ENCODE peak calls at places on chromosomes 2 and 18, in nine cellular contexts. One of them, this sample, is unnamed.

GRCh38 chr2:7905756-7906155 is 776.1 kb upstream of the ID2 start:
- DNase-seq in C1 segment of cervical spinal cord: no peak
- DNase-seq in Calu3: no peak
- DNase-seq in effector CD4-positive, alpha-beta T cell: no peak
- DNase-seq in activated CD4-positive, alpha-beta T cell treated with anti-CD3 and anti-CD28 coated beads, Interleukin-2, amount 10 ng/mL, durations not matched to agents 7 days and 5 days: no peak
- DNase-seq in hippocampal formation: no peak
- DNase-seq in fibroblast of pulmonary artery: no peak
- DNase-seq in DMS153: peak
- DNase-seq in AML-193: no peak
- DNase-seq in this sample: peak

GRCh38 chr2:157257312-157258252 is at the start of gene GALNT5:
- DNase-seq in AML-193: no peak
- DNase-seq in Calu3: peak
- DNase-seq in fibroblast of pulmonary artery: peak
- DNase-seq in C1 segment of cervical spinal cord: no peak
- DNase-seq in hippocampal formation: no peak
- DNase-seq in DMS153: no peak
- DNase-seq in activated CD4-positive, alpha-beta T cell treated with anti-CD3 and anti-CD28 coated beads, Interleukin-2, amount 10 ng/mL, durations not matched to agents 7 days and 5 days: no peak
- DNase-seq in effector CD4-positive, alpha-beta T cell: no peak
- DNase-seq in this sample: no peak

GRCh38 chr18:57970356-57971095 is 73.5 kb upstream of the NEDD4L start:
- DNase-seq in Calu3: peak
- DNase-seq in AML-193: no peak
- DNase-seq in effector CD4-positive, alpha-beta T cell: no peak
- DNase-seq in fibroblast of pulmonary artery: no peak
- DNase-seq in C1 segment of cervical spinal cord: no peak
- DNase-seq in activated CD4-positive, alpha-beta T cell treated with anti-CD3 and anti-CD28 coated beads, Interleukin-2, amount 10 ng/mL, durations not matched to agents 7 days and 5 days: no peak
- DNase-seq in hippocampal formation: no peak
- DNase-seq in DMS153: no peak
- DNase-seq in this sample: no peak

GRCh38 chr18:49020129-49020528 is 69.4 kb upstream of the SMAD7 start:
- DNase-seq in activated CD4-positive, alpha-beta T cell treated with anti-CD3 and anti-CD28 coated beads, Interleukin-2, amount 10 ng/mL, durations not matched to agents 7 days and 5 days: no peak
- DNase-seq in C1 segment of cervical spinal cord: no peak
- DNase-seq in hippocampal formation: no peak
- DNase-seq in effector CD4-positive, alpha-beta T cell: no peak
- DNase-seq in Calu3: no peak
- DNase-seq in fibroblast of pulmonary artery: no peak
- DNase-seq in DMS153: no peak
- DNase-seq in AML-193: no peak
- DNase-seq in this sample: no peak

GRCh38 chr2:169598982-169599381 is 14.8 kb downstream of the PPIG start:
- DNase-seq in Calu3: no peak
- DNase-seq in DMS153: no peak
- DNase-seq in AML-193: no peak
- DNase-seq in fibroblast of pulmonary artery: no peak
- DNase-seq in activated CD4-positive, alpha-beta T cell treated with anti-CD3 and anti-CD28 coated beads, Interleukin-2, amount 10 ng/mL, durations not matched to agents 7 days and 5 days: no peak
- DNase-seq in C1 segment of cervical spinal cord: no peak
- DNase-seq in effector CD4-positive, alpha-beta T cell: no peak
- DNase-seq in hippocampal formation: no peak
- DNase-seq in this sample: no peak

GRCh38 chr2:16268301-16269000 is 328.1 kb downstream of the MYCN start:
- DNase-seq in C1 segment of cervical spinal cord: no peak
- DNase-seq in AML-193: no peak
- DNase-seq in effector CD4-positive, alpha-beta T cell: no peak
- DNase-seq in hippocampal formation: no peak
- DNase-seq in activated CD4-positive, alpha-beta T cell treated with anti-CD3 and anti-CD28 coated beads, Interleukin-2, amount 10 ng/mL, durations not matched to agents 7 days and 5 days: no peak
- DNase-seq in Calu3: no peak
- DNase-seq in DMS153: no peak
- DNase-seq in fibroblast of pulmonary artery: no peak
- DNase-seq in this sample: no peak

GRCh38 chr2:127525692-127526141 is 572 bp downstream of the IWS1 start:
- DNase-seq in DMS153: no peak
- DNase-seq in effector CD4-positive, alpha-beta T cell: no peak
- DNase-seq in fibroblast of pulmonary artery: peak
- DNase-seq in hippocampal formation: no peak
- DNase-seq in activated CD4-positive, alpha-beta T cell treated with anti-CD3 and anti-CD28 coated beads, Interleukin-2, amount 10 ng/mL, durations not matched to agents 7 days and 5 days: peak
- DNase-seq in AML-193: peak
- DNase-seq in C1 segment of cervical spinal cord: no peak
- DNase-seq in Calu3: no peak
- DNase-seq in this sample: no peak

GRCh38 chr2:19851116-19851515 is 50.7 kb downstream of the TTC32 start:
- DNase-seq in C1 segment of cervical spinal cord: no peak
- DNase-seq in activated CD4-positive, alpha-beta T cell treated with anti-CD3 and anti-CD28 coated beads, Interleukin-2, amount 10 ng/mL, durations not matched to agents 7 days and 5 days: no peak
- DNase-seq in AML-193: no peak
- DNase-seq in Calu3: peak
- DNase-seq in hippocampal formation: no peak
- DNase-seq in effector CD4-positive, alpha-beta T cell: no peak
- DNase-seq in fibroblast of pulmonary artery: no peak
- DNase-seq in DMS153: no peak
- DNase-seq in this sample: no peak

GRCh38 chr2:36173760-36174362 is 181.7 kb upstream of the CRIM1 start:
- DNase-seq in effector CD4-positive, alpha-beta T cell: no peak
- DNase-seq in DMS153: no peak
- DNase-seq in C1 segment of cervical spinal cord: no peak
- DNase-seq in AML-193: no peak
- DNase-seq in Calu3: no peak
- DNase-seq in fibroblast of pulmonary artery: no peak
- DNase-seq in hippocampal formation: no peak
- DNase-seq in activated CD4-positive, alpha-beta T cell treated with anti-CD3 and anti-CD28 coated beads, Interleukin-2, amount 10 ng/mL, durations not matched to agents 7 days and 5 days: no peak
- DNase-seq in this sample: no peak

GRCh38 chr2:26562811-26563645 is 78.1 kb downstream of the CIB4 start:
- DNase-seq in Calu3: peak
- DNase-seq in effector CD4-positive, alpha-beta T cell: no peak
- DNase-seq in hippocampal formation: no peak
- DNase-seq in activated CD4-positive, alpha-beta T cell treated with anti-CD3 and anti-CD28 coated beads, Interleukin-2, amount 10 ng/mL, durations not matched to agents 7 days and 5 days: no peak
- DNase-seq in fibroblast of pulmonary artery: peak
- DNase-seq in DMS153: peak
- DNase-seq in AML-193: no peak
- DNase-seq in C1 segment of cervical spinal cord: no peak
- DNase-seq in this sample: peak

GRCh38 chr2:200155652-200156051 is 150.8 kb upstream of the SPATS2L start:
- DNase-seq in activated CD4-positive, alpha-beta T cell treated with anti-CD3 and anti-CD28 coated beads, Interleukin-2, amount 10 ng/mL, durations not matched to agents 7 days and 5 days: no peak
- DNase-seq in DMS153: no peak
- DNase-seq in C1 segment of cervical spinal cord: no peak
- DNase-seq in effector CD4-positive, alpha-beta T cell: no peak
- DNase-seq in hippocampal formation: no peak
- DNase-seq in Calu3: no peak
- DNase-seq in fibroblast of pulmonary artery: no peak
- DNase-seq in AML-193: no peak
- DNase-seq in this sample: no peak

GRCh38 chr18:69898241-69898861 is 49.3 kb downstream of the CD226 start:
- DNase-seq in fibroblast of pulmonary artery: no peak
- DNase-seq in activated CD4-positive, alpha-beta T cell treated with anti-CD3 and anti-CD28 coated beads, Interleukin-2, amount 10 ng/mL, durations not matched to agents 7 days and 5 days: peak
- DNase-seq in DMS153: no peak
- DNase-seq in hippocampal formation: no peak
- DNase-seq in effector CD4-positive, alpha-beta T cell: peak
- DNase-seq in C1 segment of cervical spinal cord: no peak
- DNase-seq in Calu3: no peak
- DNase-seq in AML-193: peak
- DNase-seq in this sample: no peak

GRCh38 chr2:150339951-150340350 is 147.5 kb downstream of the RND3 start:
- DNase-seq in activated CD4-positive, alpha-beta T cell treated with anti-CD3 and anti-CD28 coated beads, Interleukin-2, amount 10 ng/mL, durations not matched to agents 7 days and 5 days: no peak
- DNase-seq in AML-193: no peak
- DNase-seq in DMS153: no peak
- DNase-seq in effector CD4-positive, alpha-beta T cell: no peak
- DNase-seq in Calu3: no peak
- DNase-seq in fibroblast of pulmonary artery: no peak
- DNase-seq in hippocampal formation: peak
- DNase-seq in C1 segment of cervical spinal cord: no peak
- DNase-seq in this sample: no peak

GRCh38 chr2:164917296-164917903 is 37.9 kb downstream of the SLC38A11 start:
- DNase-seq in hippocampal formation: peak
- DNase-seq in effector CD4-positive, alpha-beta T cell: no peak
- DNase-seq in AML-193: no peak
- DNase-seq in Calu3: peak
- DNase-seq in C1 segment of cervical spinal cord: no peak
- DNase-seq in DMS153: peak
- DNase-seq in activated CD4-positive, alpha-beta T cell treated with anti-CD3 and anti-CD28 coated beads, Interleukin-2, amount 10 ng/mL, durations not matched to agents 7 days and 5 days: no peak
- DNase-seq in fibroblast of pulmonary artery: peak
- DNase-seq in this sample: peak

GRCh38 chr2:127504552-127505460 is 21.5 kb downstream of the IWS1 start:
- DNase-seq in AML-193: no peak
- DNase-seq in DMS153: no peak
- DNase-seq in Calu3: no peak
- DNase-seq in activated CD4-positive, alpha-beta T cell treated with anti-CD3 and anti-CD28 coated beads, Interleukin-2, amount 10 ng/mL, durations not matched to agents 7 days and 5 days: no peak
- DNase-seq in effector CD4-positive, alpha-beta T cell: no peak
- DNase-seq in fibroblast of pulmonary artery: no peak
- DNase-seq in hippocampal formation: no peak
- DNase-seq in C1 segment of cervical spinal cord: no peak
- DNase-seq in this sample: no peak

GRCh38 chr2:11543337-11544216 is 9.7 kb downstream of the GREB1 start:
- DNase-seq in DMS153: no peak
- DNase-seq in effector CD4-positive, alpha-beta T cell: no peak
- DNase-seq in hippocampal formation: no peak
- DNase-seq in fibroblast of pulmonary artery: no peak
- DNase-seq in Calu3: no peak
- DNase-seq in activated CD4-positive, alpha-beta T cell treated with anti-CD3 and anti-CD28 coated beads, Interleukin-2, amount 10 ng/mL, durations not matched to agents 7 days and 5 days: no peak
- DNase-seq in C1 segment of cervical spinal cord: no peak
- DNase-seq in AML-193: no peak
- DNase-seq in this sample: no peak

GRCh38 chr2:28652217-28652616 is 99.4 kb upstream of the PPP1CB start:
- DNase-seq in C1 segment of cervical spinal cord: no peak
- DNase-seq in DMS153: no peak
- DNase-seq in Calu3: no peak
- DNase-seq in fibroblast of pulmonary artery: no peak
- DNase-seq in AML-193: no peak
- DNase-seq in hippocampal formation: no peak
- DNase-seq in effector CD4-positive, alpha-beta T cell: no peak
- DNase-seq in activated CD4-positive, alpha-beta T cell treated with anti-CD3 and anti-CD28 coated beads, Interleukin-2, amount 10 ng/mL, durations not matched to agents 7 days and 5 days: no peak
- DNase-seq in this sample: no peak

GRCh38 chr2:110852541-110853263 is 120.3 kb downstream of the ACOXL start:
- DNase-seq in Calu3: no peak
- DNase-seq in effector CD4-positive, alpha-beta T cell: peak
- DNase-seq in activated CD4-positive, alpha-beta T cell treated with anti-CD3 and anti-CD28 coated beads, Interleukin-2, amount 10 ng/mL, durations not matched to agents 7 days and 5 days: peak
- DNase-seq in AML-193: no peak
- DNase-seq in DMS153: no peak
- DNase-seq in fibroblast of pulmonary artery: no peak
- DNase-seq in C1 segment of cervical spinal cord: no peak
- DNase-seq in hippocampal formation: no peak
- DNase-seq in this sample: no peak

GRCh38 chr2:239966029-239966847 is 58.9 kb downstream of the NDUFA10 start:
- DNase-seq in hippocampal formation: no peak
- DNase-seq in C1 segment of cervical spinal cord: no peak
- DNase-seq in DMS153: no peak
- DNase-seq in AML-193: no peak
- DNase-seq in Calu3: no peak
- DNase-seq in activated CD4-positive, alpha-beta T cell treated with anti-CD3 and anti-CD28 coated beads, Interleukin-2, amount 10 ng/mL, durations not matched to agents 7 days and 5 days: no peak
- DNase-seq in effector CD4-positive, alpha-beta T cell: no peak
- DNase-seq in fibroblast of pulmonary artery: no peak
- DNase-seq in this sample: no peak

GRCh38 chr18:11146947-11147345 is 2.4 kb downstream of the PIEZO2 start:
- DNase-seq in DMS153: no peak
- DNase-seq in C1 segment of cervical spinal cord: no peak
- DNase-seq in hippocampal formation: no peak
- DNase-seq in AML-193: no peak
- DNase-seq in effector CD4-positive, alpha-beta T cell: no peak
- DNase-seq in Calu3: no peak
- DNase-seq in fibroblast of pulmonary artery: no peak
- DNase-seq in activated CD4-positive, alpha-beta T cell treated with anti-CD3 and anti-CD28 coated beads, Interleukin-2, amount 10 ng/mL, durations not matched to agents 7 days and 5 days: no peak
- DNase-seq in this sample: peak